ENCODE peak calls at places on chromosomes 5 and 9, in eight cellular contexts. J is psoas muscle, O is transverse colon, U is suprapubic skin, L is esophagus squamous epithelium, E is right cardiac atrium, H is mammary epithelial cell, X is heart right ventricle. F is an unnamed sample.

GRCh38 chr9:136619742-136620440 is 42.8 kb upstream of the EGFL7 start:
- DNase-seq in U (no peak), J (peak; percentile 78), E (peak; percentile 86), L (no peak), H (no peak), X (peak; percentile 54), O (peak; percentile 70), F (peak; percentile 78)

GRCh38 chr5:126938461-126938860 is 91.9 kb downstream of the MARCHF3 start:
- DNase-seq in H (peak; percentile 64), X (no peak), E (no peak), O (no peak), L (no peak), U (no peak), J (no peak), F (no peak)

GRCh38 chr9:97924386-97924785 is 2.1 kb upstream of the TRMO start:
- DNase-seq in J (no peak), H (no peak), O (no peak), L (no peak), X (no peak), E (no peak), U (no peak), F (no peak)

GRCh38 chr9:132886358-132886725 is 7.6 kb downstream of the SPACA9 start:
- DNase-seq in H (no peak), J (no peak), E (no peak), L (no peak), X (no peak), U (no peak), O (no peak), F (no peak)

GRCh38 chr9:94772654-94773303 is 46.3 kb downstream of the AOPEP start:
- DNase-seq in H (no peak), X (no peak), J (no peak), U (no peak), L (no peak), O (no peak), E (no peak), F (no peak)

GRCh38 chr5:9361835-9362234 is 184.0 kb downstream of the SEMA5A start:
- DNase-seq in H (peak; percentile 66), U (no peak), J (no peak), L (no peak), O (peak; percentile 60), E (peak; percentile 57), X (no peak), F (peak; percentile 45)

GRCh38 chr5:168575391-168576372 is 3.5 kb downstream of the PANK3 start:
- DNase-seq in L (no peak), U (no peak), E (no peak), X (no peak), H (no peak), J (no peak), O (no peak), F (no peak)

GRCh38 chr5:141763526-141763925 is 81.5 kb upstream of the ARAP3 start:
- DNase-seq in E (no peak), J (no peak), H (no peak), U (no peak), X (no peak), O (no peak), L (no peak), F (no peak)

GRCh38 chr9:129341197-129341990 is 163.3 kb upstream of the IER5L start:
- DNase-seq in U (no peak), L (no peak), E (peak; percentile 82), J (peak; percentile 75), H (no peak), O (no peak), X (no peak), F (no peak)

GRCh38 chr5:63697811-63698210 is 264.4 kb downstream of the HTR1A start:
- DNase-seq in J (no peak), L (no peak), H (no peak), O (no peak), U (no peak), E (no peak), X (no peak), F (no peak)

GRCh38 chr9:117224676-117225075 is 190.2 kb downstream of the ASTN2 start:
- DNase-seq in O (no peak), E (no peak), X (no peak), L (no peak), U (no peak), J (no peak), H (no peak), F (no peak)

GRCh38 chr9:117214416-117214815 is 200.4 kb downstream of the ASTN2 start:
- DNase-seq in X (no peak), L (no peak), H (no peak), O (no peak), J (no peak), U (no peak), E (no peak), F (no peak)

DNA sequence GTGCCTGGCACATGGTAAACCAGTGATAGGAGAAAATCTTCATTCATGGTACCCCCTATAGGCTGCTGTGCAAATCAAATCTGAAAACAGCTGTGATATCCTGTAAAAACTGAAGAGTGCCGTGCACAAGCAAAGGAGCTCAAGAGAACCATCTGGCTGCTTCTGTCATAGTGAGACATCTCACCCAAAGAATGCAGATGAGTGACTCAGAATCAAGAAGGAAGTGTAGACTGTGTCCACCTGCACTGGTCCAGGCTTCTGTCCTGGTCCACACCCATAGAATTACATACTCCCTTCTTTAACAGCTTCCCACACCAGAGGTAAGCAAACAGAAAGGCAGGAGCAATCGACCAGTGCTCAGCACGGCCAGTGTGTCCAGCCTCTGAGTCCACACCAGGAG is 195.9 kb downstream of the ASTN2 start:
- DNase-seq in H (no peak), E (no peak), O (no peak), L (no peak), J (no peak), U (no peak), X (no peak), F (no peak)
- H3K4me3 ChIP-seq in H (no peak overlapping the region), E (no peak overlapping the region), O (no peak overlapping the region), L (no peak overlapping the region), J (no peak overlapping the region), U (no peak overlapping the region), X (no peak overlapping the region), F (no peak overlapping the region)

GRCh38 chr5:149380466-149381121 is 1.5 kb upstream of the IL17B start:
- DNase-seq in U (no peak), O (peak; percentile 53), E (peak; percentile 78), L (no peak), H (no peak), X (peak; percentile 25), J (no peak), F (no peak)
- H3K27ac ChIP-seq in U (peak overlapping the region; percentile 44), O (peak overlapping the region; percentile 87), E (peak overlapping the region; percentile 69), L (peak overlapping the region; percentile 91), H (no peak overlapping the region), X (peak overlapping the region; percentile 95), J (peak overlapping the region; percentile 50), F (peak overlapping the region; percentile 9)

GRCh38 chr9:16704096-16704488 is 166.4 kb downstream of the BNC2 start:
- DNase-seq in U (no peak), X (no peak), L (no peak), O (no peak), H (no peak), E (no peak), J (no peak), F (no peak)
- H3K4me3 ChIP-seq in U (peak overlapping the region; percentile 5), X (no peak overlapping the region), L (peak overlapping the region; percentile 21), O (no peak overlapping the region), H (no peak overlapping the region), E (peak overlapping the region; percentile 38), J (peak overlapping the region; percentile 61), F (no peak overlapping the region)

GRCh38 chr9:131448818-131449217 is 53.9 kb upstream of the POMT1 start:
- DNase-seq in L (no peak), J (no peak), E (no peak), O (no peak), X (no peak), H (no peak), U (peak; percentile 2), F (no peak)
- H3K27ac ChIP-seq in L (no peak overlapping the region), J (no peak overlapping the region), E (no peak overlapping the region), O (no peak overlapping the region), X (no peak overlapping the region), H (no peak overlapping the region), U (no peak overlapping the region), F (no peak overlapping the region)

DNA sequence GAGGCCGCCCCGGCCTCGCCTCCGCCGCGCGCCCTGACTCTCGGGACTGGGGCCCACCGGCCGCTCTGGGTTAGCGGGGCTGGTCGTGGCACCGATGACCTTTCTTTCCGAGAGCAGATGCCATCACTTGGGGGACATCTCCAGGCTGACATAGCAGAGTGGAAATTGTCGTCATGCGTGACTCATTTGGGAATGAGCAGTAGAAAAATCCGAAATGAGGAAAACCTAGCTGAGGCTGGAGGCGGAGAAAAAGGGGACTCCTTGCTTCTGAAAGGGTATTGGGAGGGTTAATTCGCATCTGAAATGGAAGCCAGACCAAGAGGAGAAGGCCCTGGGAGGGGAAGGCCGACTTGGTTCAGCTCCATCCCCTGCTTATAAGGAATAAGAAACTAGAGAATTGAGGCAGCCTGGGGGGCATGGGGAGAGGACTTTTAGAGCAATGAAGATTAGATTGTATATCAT is 391 bp upstream of the ELOVL7 start:
- DNase-seq in U (no peak), X (no peak), O (no peak), J (no peak), L (no peak), E (no peak), H (peak; percentile 83), F (no peak)
- H3K4me3 ChIP-seq in U (peak overlapping the region; percentile 82), X (no peak overlapping the region), O (no peak overlapping the region), J (peak overlapping the region; percentile 73), L (peak overlapping the region; percentile 85), E (peak overlapping the region; percentile 76), H (peak overlapping the region; percentile 93), F (peak overlapping the region; percentile 69)